ENCODE peak calls at places on chromosomes 3 and 15, in nine cellular contexts. One of them, this sample, is unnamed.

GRCh38 chr3:66662894-66663293 is 162.1 kb upstream of the LRIG1 start:
- DNase-seq in RKO: no peak
- DNase-seq in ELF-1: no peak
- DNase-seq in COR-L47: no peak
- DNase-seq in glutamatergic neuron: no peak
- DNase-seq in endothelial cell: no peak
- DNase-seq in activated CD8-positive, alpha-beta memory T cell treated with anti-CD3 and anti-CD28 coated beads for 48 hours: no peak
- DNase-seq in stomach: no peak
- DNase-seq in foreskin fibroblast: no peak
- DNase-seq in this sample: no peak

GRCh38 chr3:161067346-161067745 is 37.8 kb downstream of the B3GALNT1 start:
- DNase-seq in ELF-1: no peak
- DNase-seq in COR-L47: no peak
- DNase-seq in endothelial cell: no peak
- DNase-seq in activated CD8-positive, alpha-beta memory T cell treated with anti-CD3 and anti-CD28 coated beads for 48 hours: no peak
- DNase-seq in foreskin fibroblast: no peak
- DNase-seq in glutamatergic neuron: no peak
- DNase-seq in RKO: no peak
- DNase-seq in stomach: no peak
- DNase-seq in this sample: no peak

GRCh38 chr15:82807920-82808633 is 1.4 kb upstream of the WHAMM start:
- DNase-seq in ELF-1: no peak
- DNase-seq in RKO: no peak
- DNase-seq in foreskin fibroblast: no peak
- DNase-seq in stomach: no peak
- DNase-seq in activated CD8-positive, alpha-beta memory T cell treated with anti-CD3 and anti-CD28 coated beads for 48 hours: no peak
- DNase-seq in endothelial cell: no peak
- DNase-seq in COR-L47: no peak
- DNase-seq in glutamatergic neuron: no peak
- DNase-seq in this sample: no peak

GRCh38 chr15:76360416-76360815 is 23.8 kb downstream of the ISL2 start:
- DNase-seq in ELF-1: no peak
- DNase-seq in RKO: no peak
- DNase-seq in endothelial cell: no peak
- DNase-seq in stomach: no peak
- DNase-seq in glutamatergic neuron: no peak
- DNase-seq in COR-L47: no peak
- DNase-seq in activated CD8-positive, alpha-beta memory T cell treated with anti-CD3 and anti-CD28 coated beads for 48 hours: no peak
- DNase-seq in foreskin fibroblast: no peak
- DNase-seq in this sample: no peak

GRCh38 chr3:168847293-168847883 is 751.7 kb upstream of the GOLIM4 start:
- DNase-seq in RKO: peak; percentile 60
- DNase-seq in endothelial cell: peak; percentile 14
- DNase-seq in foreskin fibroblast: peak; percentile 28
- DNase-seq in ELF-1: peak; percentile 4
- DNase-seq in stomach: no peak
- DNase-seq in activated CD8-positive, alpha-beta memory T cell treated with anti-CD3 and anti-CD28 coated beads for 48 hours: no peak
- DNase-seq in glutamatergic neuron: peak; percentile 19
- DNase-seq in COR-L47: peak; percentile 66
- DNase-seq in this sample: no peak

GRCh38 chr3:70726096-70726745 is 413.8 kb upstream of the MDFIC2 start:
- DNase-seq in stomach: no peak
- DNase-seq in activated CD8-positive, alpha-beta memory T cell treated with anti-CD3 and anti-CD28 coated beads for 48 hours: no peak
- DNase-seq in foreskin fibroblast: no peak
- DNase-seq in RKO: no peak
- DNase-seq in endothelial cell: no peak
- DNase-seq in ELF-1: no peak
- DNase-seq in COR-L47: no peak
- DNase-seq in glutamatergic neuron: no peak
- DNase-seq in this sample: no peak

GRCh38 chr3:134054231-134054630 is 24.5 kb upstream of the SLCO2A1 start:
- DNase-seq in activated CD8-positive, alpha-beta memory T cell treated with anti-CD3 and anti-CD28 coated beads for 48 hours: no peak
- DNase-seq in endothelial cell: no peak
- DNase-seq in glutamatergic neuron: no peak
- DNase-seq in ELF-1: no peak
- DNase-seq in COR-L47: no peak
- DNase-seq in foreskin fibroblast: no peak
- DNase-seq in stomach: no peak
- DNase-seq in RKO: no peak
- DNase-seq in this sample: no peak

GRCh38 chr3:184171562-184171961 is 3.1 kb upstream of the AP2M1 start:
- DNase-seq in ELF-1: peak; percentile 68
- DNase-seq in glutamatergic neuron: no peak
- DNase-seq in endothelial cell: no peak
- DNase-seq in COR-L47: no peak
- DNase-seq in activated CD8-positive, alpha-beta memory T cell treated with anti-CD3 and anti-CD28 coated beads for 48 hours: no peak
- DNase-seq in RKO: no peak
- DNase-seq in foreskin fibroblast: no peak
- DNase-seq in stomach: no peak
- DNase-seq in this sample: no peak

GRCh38 chr3:8712045-8712870 is 21.3 kb upstream of the CAV3 start:
- DNase-seq in foreskin fibroblast: peak; percentile 58
- DNase-seq in glutamatergic neuron: no peak
- DNase-seq in activated CD8-positive, alpha-beta memory T cell treated with anti-CD3 and anti-CD28 coated beads for 48 hours: no peak
- DNase-seq in RKO: no peak
- DNase-seq in stomach: no peak
- DNase-seq in ELF-1: no peak
- DNase-seq in endothelial cell: no peak
- DNase-seq in COR-L47: peak; percentile 38
- DNase-seq in this sample: no peak

GRCh38 chr3:50245831-50246516 is 10.0 kb downstream of the GNAI2 start:
- DNase-seq in glutamatergic neuron: peak; percentile 96
- DNase-seq in endothelial cell: peak; percentile 99
- DNase-seq in RKO: peak; percentile 69
- DNase-seq in ELF-1: peak; percentile 96
- DNase-seq in foreskin fibroblast: peak; percentile 75
- DNase-seq in COR-L47: peak; percentile 81
- DNase-seq in activated CD8-positive, alpha-beta memory T cell treated with anti-CD3 and anti-CD28 coated beads for 48 hours: peak; percentile 99
- DNase-seq in stomach: peak; percentile 94
- DNase-seq in this sample: no peak

This sample was measured in iPS DF 19.7.